ENCODE peak calls at places on chromosomes 11 and 22, in four cellular contexts. S, D, J and T are unnamed samples.

GRCh38 chr22:23113067-23113846 is 28.5 kb downstream of the RSPH14 start:
- DNase-seq in D (peak; percentile 11), J (peak; percentile 22), S (no peak), T (peak; percentile 29)

GRCh38 chr11:3074912-3075589 is 17.8 kb upstream of the CARS1 start:
- DNase-seq in J (no peak), S (no peak), D (no peak), T (no peak)

GRCh38 chr22:40838486-40838885 is 18.0 kb downstream of the ST13 start:
- DNase-seq in J (no peak), S (no peak), D (no peak), T (no peak)

GRCh38 chr11:76096552-76096951 is 109.8 kb downstream of the WNT11 start:
- DNase-seq in S (no peak), D (no peak), J (no peak), T (no peak)

GRCh38 chr11:29656557-29656956 is 360.3 kb downstream of the KCNA4 start:
- DNase-seq in J (no peak), D (no peak), S (peak; percentile 76), T (no peak)

GRCh38 chr22:41746563-41747400 is 47.5 kb downstream of the MEI1 start:
- DNase-seq in S (peak; percentile 82), J (peak; percentile 66), D (peak; percentile 44), T (peak; percentile 51)

GRCh38 chr11:23151819-23152218 is 291.5 kb upstream of the CCDC179 start:
- DNase-seq in J (no peak), S (no peak), D (no peak), T (no peak)

GRCh38 chr11:8222820-8223512 is 40.7 kb downstream of the LMO1 start:
- DNase-seq in D (no peak), J (no peak), S (no peak), T (no peak)

GRCh38 chr11:104694259-104695070 is 203.8 kb downstream of the CASP12 start:
- DNase-seq in D (peak; percentile 33), J (no peak), S (no peak), T (no peak)

GRCh38 chr22:23026777-23027176 is 43.5 kb upstream of the GNAZ start:
- DNase-seq in D (no peak), J (no peak), S (no peak), T (no peak)

DNA sequence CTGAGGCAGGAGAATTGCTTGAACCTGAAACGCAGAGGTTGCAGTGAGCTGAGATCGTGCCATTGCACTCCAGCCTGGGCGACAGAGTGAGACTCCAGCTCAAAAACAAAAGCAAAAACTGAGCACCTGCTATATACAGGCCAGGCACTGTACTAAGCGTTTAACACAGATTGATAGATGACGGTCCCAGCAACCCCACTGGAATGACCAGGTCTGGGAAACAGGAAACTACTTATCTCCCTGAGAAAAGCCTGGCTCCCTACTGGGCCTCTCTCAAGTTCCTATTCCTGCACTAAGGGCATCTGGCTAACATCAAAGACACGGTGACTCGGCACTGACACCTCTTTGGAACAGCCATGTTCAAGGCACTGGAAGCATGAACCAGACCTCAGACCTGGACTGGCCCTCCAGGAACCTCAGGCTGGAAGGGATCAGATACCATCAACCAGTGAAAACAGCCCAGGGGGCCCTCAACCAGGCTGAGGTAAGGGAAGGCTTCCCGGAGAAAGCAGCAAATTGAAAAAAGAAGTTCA is 16.6 kb downstream of the ARAP1 start:
- DNase-seq in S (peak; percentile 97), D (no peak), J (no peak), T (peak; percentile 57)
- H3K27ac ChIP-seq in S (peak overlapping the region; percentile 94), D (peak overlapping the region; percentile 39), J (peak overlapping the region; percentile 34), T (peak overlapping the region; percentile 70)

GRCh38 chr11:122879785-122880184 is 2.8 kb upstream of the JHY start:
- DNase-seq in S (peak; percentile 40), J (no peak), D (no peak), T (no peak)

GRCh38 chr11:122882189-122882808 is at the start of gene JHY:
- DNase-seq in J (no peak), S (no peak), D (no peak), T (no peak)

GRCh38 chr11:122888162-122888561 is 5.6 kb downstream of the JHY start:
- DNase-seq in J (no peak), D (no peak), S (no peak), T (no peak)

GRCh38 chr11:122883682-122883981 is 1.1 kb downstream of the JHY start:
- DNase-seq in S (no peak), D (no peak), J (no peak), T (no peak)

DNA sequence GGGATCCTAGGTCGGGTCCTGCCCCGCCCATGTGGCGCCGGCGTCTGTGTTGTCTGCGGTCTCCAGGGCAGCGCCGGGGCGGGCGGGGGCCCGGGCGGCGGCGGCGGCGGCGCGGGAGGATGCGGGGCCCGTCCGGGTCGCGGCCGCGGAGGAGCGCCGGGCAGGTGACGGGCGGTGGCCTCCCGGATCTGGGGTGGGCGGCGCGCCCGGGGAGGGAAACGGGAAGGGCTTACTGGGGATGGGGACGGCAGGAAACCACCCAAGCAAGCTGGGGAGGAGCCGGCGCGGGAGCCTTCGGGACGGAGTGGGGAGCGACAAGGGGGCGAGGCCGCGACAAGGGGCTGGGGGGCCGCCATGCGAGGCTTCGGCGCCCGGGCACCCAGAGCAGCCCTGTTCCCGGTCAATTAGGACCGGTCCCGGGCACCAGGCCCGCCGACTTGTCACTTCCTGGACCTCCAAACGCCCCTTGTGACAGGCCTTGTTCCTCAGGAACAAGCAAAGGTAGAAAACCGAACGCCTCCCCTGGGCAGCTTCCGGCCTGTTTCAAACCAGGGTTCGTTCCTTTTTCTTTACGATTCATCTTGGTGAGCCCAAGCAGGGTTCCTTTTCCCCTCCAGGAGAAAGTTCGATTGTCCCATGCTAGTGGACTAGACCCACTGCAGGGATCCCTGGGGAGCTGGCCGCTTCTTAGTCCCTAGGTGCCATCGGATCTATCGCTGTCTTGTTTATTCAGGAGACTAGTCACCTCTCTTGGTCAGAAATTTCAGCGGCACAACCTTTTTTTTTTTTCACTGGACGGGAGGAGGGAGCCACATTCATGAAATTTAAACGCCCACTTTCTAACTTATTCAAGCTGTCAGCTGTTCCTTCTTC is 486 bp downstream of the JHY start:
- DNase-seq in D (no peak), J (peak; percentile 56), S (peak; percentile 46), T (peak; percentile 55)
- H3K27ac ChIP-seq in D (peak overlapping the region; percentile 52), J (peak overlapping the region; percentile 63), S (no peak overlapping the region), T (peak overlapping the region; percentile 62)

DNA sequence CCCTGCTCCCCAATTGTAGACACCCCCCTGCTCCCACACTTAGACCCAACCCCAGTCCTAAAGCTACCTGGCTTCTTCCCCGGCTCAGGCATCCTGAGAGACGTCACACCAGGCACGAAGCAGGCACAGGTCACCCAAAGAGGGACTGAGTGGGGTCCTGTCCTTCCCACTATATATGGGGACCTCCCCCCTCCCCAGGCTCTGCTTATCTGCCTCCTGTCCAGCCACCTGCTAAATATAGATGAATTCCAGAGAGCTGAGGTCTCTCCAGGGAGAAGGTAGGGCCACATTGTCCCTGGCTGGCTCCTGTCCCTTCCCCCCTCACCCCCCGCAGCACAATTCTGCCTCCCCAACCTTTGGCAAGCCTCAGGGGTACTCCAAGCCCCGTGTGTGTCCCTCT is at the start of gene MYBPC3:
- DNase-seq in S (peak; percentile 87), J (no peak), D (no peak), T (peak; percentile 66)
- H3K27ac ChIP-seq in S (peak within 1 kb of the TSS; percentile 96), J (no peak within 1 kb of the TSS), D (no peak within 1 kb of the TSS), T (peak within 1 kb of the TSS; percentile 97)

GRCh38 chr11:60919320-60919719 is 4.9 kb upstream of the TMEM132A start:
- DNase-seq in D (no peak), S (no peak), J (no peak), T (no peak)
- H3K27ac ChIP-seq in D (no peak overlapping the region), S (no peak overlapping the region), J (no peak overlapping the region), T (no peak overlapping the region)